ENCODE peak calls at places on chromosome 4, in four cellular contexts. D is upper lobe of right lung; X is activated CD8-positive, alpha-beta T cell treated with anti-CD3 and anti-CD28 coated beads for 36 hours; H is heart left ventricle. L is an unnamed sample.

GRCh38 chr4:82739292-82740190 is 59.1 kb downstream of the SCD5 start:
- DNase-seq in D (peak), H (peak), X (peak), L (no peak)

GRCh38 chr4:149735796-149736195 is 79.8 kb downstream of the IQCM start:
- DNase-seq in H (no peak), X (no peak), D (no peak), L (no peak)

GRCh38 chr4:138199568-138200235 is 42.4 kb downstream of the SLC7A11 start:
- DNase-seq in H (no peak), D (no peak), X (no peak), L (no peak)

GRCh38 chr4:57911203-57911602 is 801.0 kb upstream of the IGFBP7 start:
- DNase-seq in X (no peak), D (no peak), H (no peak), L (no peak)

GRCh38 chr4:4485806-4486205 is 56.0 kb downstream of the STX18 start:
- DNase-seq in D (no peak), X (no peak), H (no peak), L (no peak)

GRCh38 chr4:164440196-164440595 is 313.7 kb upstream of the SMIM31 start:
- DNase-seq in X (no peak), H (no peak), D (no peak), L (no peak)

GRCh38 chr4:68372588-68372987 is 22.7 kb upstream of the YTHDC1 start:
- DNase-seq in D (no peak), X (no peak), H (no peak), L (no peak)

GRCh38 chr4:37584087-37584486 is 102.1 kb downstream of the RELL1 start:
- DNase-seq in X (no peak), H (no peak), D (no peak), L (no peak)

GRCh38 chr4:80454040-80454439 is 118.5 kb downstream of the CFAP299 start:
- DNase-seq in D (no peak), H (no peak), X (no peak), L (no peak)

GRCh38 chr4:129929052-129929451 is 833.1 kb downstream of the C4orf33 start:
- DNase-seq in X (no peak), H (no peak), D (no peak), L (no peak)

GRCh38 chr4:22389240-22389871 is 126.5 kb downstream of the ADGRA3 start:
- DNase-seq in H (peak), D (no peak), X (peak), L (no peak)

GRCh38 chr4:8607603-8608481 is 15.3 kb downstream of the CPZ start:
- DNase-seq in H (peak), D (no peak), X (peak), L (peak)

GRCh38 chr4:133869486-133869885 is 332.1 kb downstream of the PABPC4L start:
- DNase-seq in H (no peak), X (no peak), D (no peak), L (no peak)

GRCh38 chr4:133866328-133866699 is 335.3 kb downstream of the PABPC4L start:
- DNase-seq in H (no peak), D (no peak), X (no peak), L (no peak)

GRCh38 chr4:133868856-133869255 is 332.7 kb downstream of the PABPC4L start:
- DNase-seq in X (no peak), D (no peak), H (no peak), L (no peak)

GRCh38 chr4:133865606-133866327 is 335.8 kb downstream of the PABPC4L start:
- DNase-seq in H (no peak), X (no peak), D (no peak), L (no peak)
- TF ChIP-seq CTCF in H (no peak), X (no peak), D (no peak), L (no peak)

DNA sequence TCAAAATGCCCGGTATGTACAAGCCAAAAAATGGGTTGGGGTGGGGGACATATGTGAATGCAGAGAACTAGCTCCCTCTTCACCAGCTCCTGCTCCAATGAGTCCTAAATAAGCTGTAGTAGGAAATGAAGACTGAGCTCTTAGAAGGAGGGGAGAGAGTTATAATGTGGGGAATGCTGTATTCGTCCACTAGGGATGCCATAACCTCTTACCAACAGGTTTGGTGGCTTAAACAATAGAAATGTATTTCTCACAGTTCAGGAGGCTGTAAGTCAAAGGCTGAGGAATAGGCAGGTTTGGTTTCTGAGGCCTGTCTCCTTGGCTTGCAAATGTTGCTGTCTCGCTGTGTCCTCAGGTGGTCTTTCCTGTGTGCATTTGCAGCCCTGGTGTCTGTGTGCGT is 4.4 kb upstream of the INPP4B start:
- DNase-seq in X (no peak), H (no peak), D (no peak), L (no peak)
- TF ChIP-seq CTCF in X (no peak), H (no peak), D (no peak), L (peak)

DNA sequence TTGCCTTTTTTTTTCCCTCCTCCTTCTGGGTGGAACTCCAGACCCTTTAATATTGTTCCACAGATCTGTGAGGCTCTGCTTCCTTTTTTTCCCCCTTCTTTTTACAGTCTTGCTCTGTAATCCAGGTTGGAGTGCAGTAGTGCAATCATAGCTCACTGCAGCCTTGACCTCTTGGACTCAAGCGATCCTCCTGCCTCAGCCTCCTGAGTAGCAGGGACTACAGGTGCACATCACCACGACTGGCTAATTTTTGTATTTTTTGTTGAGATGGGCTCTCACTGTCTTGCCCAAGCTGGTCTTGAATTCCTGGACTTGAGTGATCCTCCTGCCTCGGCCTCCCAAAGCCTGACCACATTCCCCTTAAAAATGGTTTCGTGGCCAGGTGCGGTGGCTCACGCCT is 26.8 kb downstream of the NSD2 start:
- DNase-seq in D (peak), H (no peak), X (no peak), L (no peak)
- TF ChIP-seq CTCF in D (no peak), H (no peak), X (no peak), L (no peak)

GRCh38 chr4:141957416-141957815 is 321.0 kb downstream of the IL15 start:
- DNase-seq in D (no peak), H (no peak), X (no peak), L (no peak)

DNA sequence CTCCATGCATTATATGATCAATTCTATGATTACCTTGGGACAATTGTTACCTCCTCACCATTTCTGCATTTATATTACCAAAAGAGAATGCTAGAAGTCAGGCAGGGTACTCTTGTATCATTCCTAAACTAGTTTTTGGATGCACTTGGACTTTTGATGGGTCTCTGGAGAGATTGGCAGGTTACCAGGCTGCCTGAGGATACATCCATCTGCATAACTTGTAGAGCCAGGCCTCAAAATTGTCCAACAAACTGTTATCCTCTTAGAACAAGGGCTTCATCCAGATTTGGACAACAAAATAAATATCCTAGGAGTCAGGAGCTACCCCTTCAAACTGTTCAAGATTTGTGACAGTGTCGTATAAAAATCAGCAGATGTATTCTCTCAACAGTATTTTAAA is 326.1 kb downstream of the IL15 start:
- DNase-seq in D (no peak), H (no peak), X (no peak), L (no peak)
- TF ChIP-seq CTCF in D (no peak), H (no peak), X (no peak), L (no peak)

DNA sequence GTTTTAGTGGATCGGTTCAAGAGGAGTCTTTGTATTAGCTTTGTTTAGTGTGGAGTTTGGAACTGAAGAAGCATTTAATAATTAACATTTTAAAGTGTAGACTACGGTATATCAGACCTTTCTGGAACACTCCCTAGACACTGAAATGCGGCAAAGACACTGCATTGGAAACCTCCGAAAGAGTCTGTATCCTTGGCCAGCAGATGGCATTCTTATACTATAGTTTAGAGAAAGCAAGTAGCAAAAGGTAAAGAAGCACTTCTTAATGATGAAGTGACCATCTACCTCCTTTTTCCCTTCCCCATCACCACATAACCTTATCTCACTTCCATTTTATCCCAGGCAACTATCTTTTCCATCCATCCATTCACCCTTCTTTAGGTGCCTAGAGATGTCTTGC is 7.6 kb downstream of the FABP2 start:
- DNase-seq in H (no peak), D (no peak), X (peak), L (no peak)
- TF ChIP-seq CTCF in H (peak), D (peak), X (no peak), L (peak)

DNA sequence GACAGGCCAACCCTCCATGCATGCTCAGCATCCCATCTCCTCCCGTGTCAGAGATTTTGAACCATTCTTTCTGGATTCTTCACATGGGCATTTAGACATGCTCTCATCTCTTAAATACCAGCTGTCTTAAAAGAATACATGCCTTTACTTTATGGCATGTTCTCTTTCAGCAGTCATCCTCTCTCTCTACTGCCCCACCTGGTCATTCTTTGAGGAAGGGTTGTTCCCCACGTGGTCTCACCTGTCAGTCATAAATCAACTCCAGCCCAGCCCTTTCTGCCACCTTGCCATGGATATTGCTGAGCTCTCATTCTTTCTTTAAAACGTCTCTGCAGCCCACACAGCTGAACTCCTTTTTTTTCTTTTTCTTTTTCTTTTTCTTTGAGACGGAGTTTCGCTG is 111.3 kb downstream of the ARHGAP10 start:
- DNase-seq in D (no peak), X (peak), H (no peak), L (no peak)
- TF ChIP-seq CTCF in D (no peak), X (peak), H (no peak), L (peak)

DNA sequence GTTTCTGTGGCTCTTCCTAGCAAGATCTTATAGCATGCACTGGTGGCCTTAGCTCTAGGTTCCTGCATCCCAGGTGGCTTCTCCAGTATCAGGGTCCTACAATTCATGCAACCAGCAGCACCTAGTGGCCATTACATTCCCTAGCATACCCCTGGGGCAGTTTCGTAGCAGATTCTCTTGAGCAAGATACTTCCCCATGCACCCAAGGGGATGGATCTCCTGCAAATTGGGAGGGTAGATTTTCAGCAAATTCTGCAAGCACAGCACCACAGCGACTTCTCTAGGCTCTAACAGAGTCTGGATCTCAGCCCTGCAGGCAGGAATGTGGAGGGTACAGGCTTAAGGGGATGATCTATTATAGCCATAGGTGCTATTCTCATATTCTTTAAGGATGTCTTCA is 13.1 kb upstream of the SLC9B1 start:
- DNase-seq in D (no peak), X (peak), H (no peak), L (no peak)
- TF ChIP-seq CTCF in D (no peak), X (peak), H (no peak), L (peak)

GRCh38 chr4:11700751-11701226 is 272.1 kb upstream of the HS3ST1 start:
- DNase-seq in H (no peak), D (no peak), X (no peak), L (no peak)

GRCh38 chr4:11698846-11699590 is 270.3 kb upstream of the HS3ST1 start:
- DNase-seq in D (no peak), X (no peak), H (no peak), L (no peak)

GRCh38 chr4:11702886-11703555 is 274.3 kb upstream of the HS3ST1 start:
- DNase-seq in X (no peak), H (no peak), D (no peak), L (no peak)

GRCh38 chr4:11704136-11704535 is 275.4 kb upstream of the HS3ST1 start:
- DNase-seq in D (no peak), X (no peak), H (no peak), L (no peak)

GRCh38 chr4:11701978-11702377 is 273.3 kb upstream of the HS3ST1 start:
- DNase-seq in X (no peak), H (no peak), D (no peak), L (no peak)
- TF ChIP-seq CTCF in X (no peak), H (no peak), D (no peak), L (no peak)

GRCh38 chr4:188905248-188905647 is 766.0 kb downstream of the TRIML1 start:
- DNase-seq in X (no peak), H (no peak), D (no peak), L (no peak)

GRCh38 chr4:188904617-188905016 is 765.4 kb downstream of the TRIML1 start:
- DNase-seq in H (no peak), X (no peak), D (no peak), L (no peak)

DNA sequence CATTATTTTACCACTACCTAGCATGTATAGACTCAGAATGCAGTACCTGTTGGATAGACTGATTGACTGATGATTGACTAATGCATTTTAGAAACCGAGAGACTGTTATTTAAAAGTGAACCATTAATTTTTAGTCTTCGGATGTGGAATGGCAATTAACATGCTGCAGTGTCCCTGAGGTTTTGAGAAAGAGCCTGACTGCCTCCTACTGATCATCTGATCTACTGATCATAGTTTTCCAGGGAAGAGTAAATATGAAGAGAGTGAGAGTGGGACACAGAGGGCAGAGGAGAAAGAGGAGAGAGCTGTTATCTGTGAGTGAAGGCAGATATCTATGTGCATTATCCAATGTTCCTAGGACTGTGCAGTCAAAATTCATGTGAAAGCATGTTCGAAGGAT is 764.8 kb downstream of the TRIML1 start:
- DNase-seq in D (no peak), X (no peak), H (no peak), L (no peak)
- TF ChIP-seq CTCF in D (no peak), X (no peak), H (no peak), L (peak)